ENCODE peak calls at places on chromosomes 7 and 10, in nine cellular contexts. F is GM13977; U is germinal center; J is activated naive CD4-positive, alpha-beta T cell treated with anti-CD3 and anti-CD28 coated beads, Interleukin-2, amount 10 ng/mL, durations not matched to agents 7 days and 5 days; S is type B pancreatic cell; B is stimulated activated CD4-positive, alpha-beta T cell treated with anti-CD3 and anti-CD28 coated beads, TNF-alpha, amount 100 ng/mL, for 24 hours; A is fibroblast of lung; Z is GM12865; G is endothelial cell. Y is an unnamed sample.

GRCh38 chr10:75396861-75397570 is 4.5 kb downstream of the ZNF503 start:
- DNase-seq in F (peak), U (no peak), J (no peak), S (no peak), B (no peak), A (peak), Z (no peak), G (peak), Y (no peak)

GRCh38 chr7:30896783-30897617 is 14.7 kb upstream of the AQP1 start:
- DNase-seq in F (no peak), U (no peak), J (no peak), S (no peak), B (no peak), A (no peak), Z (no peak), G (no peak), Y (no peak)

GRCh38 chr10:51244739-51245138 is 170.5 kb downstream of the PRKG1 start:
- DNase-seq in F (no peak), U (no peak), J (no peak), S (no peak), B (no peak), A (peak), Z (no peak), G (no peak), Y (no peak)

GRCh38 chr7:40641717-40642116 is 506.9 kb downstream of the SUGCT start:
- DNase-seq in F (no peak), U (no peak), J (no peak), S (no peak), B (no peak), A (no peak), Z (no peak), G (no peak), Y (no peak)

GRCh38 chr7:38702002-38702535 is 70.9 kb upstream of the AMPH start:
- DNase-seq in F (no peak), U (no peak), J (no peak), S (no peak), B (no peak), A (no peak), Z (no peak), G (no peak), Y (no peak)

GRCh38 chr10:29957887-29958330 is 101.5 kb downstream of the JCAD start:
- DNase-seq in F (no peak), U (no peak), J (no peak), S (no peak), B (no peak), A (peak), Z (peak), G (no peak), Y (peak)

GRCh38 chr7:108503112-108504026 is 22.6 kb downstream of the PNPLA8 start:
- DNase-seq in F (peak), U (peak), J (no peak), S (no peak), B (no peak), A (no peak), Z (peak), G (no peak), Y (no peak)

GRCh38 chr7:22587322-22587721 is 87.3 kb upstream of the STEAP1B start:
- DNase-seq in F (no peak), U (peak), J (no peak), S (no peak), B (no peak), A (peak), Z (peak), G (no peak), Y (no peak)

GRCh38 chr7:30880090-30880704 is 31.5 kb upstream of the AQP1 start:
- DNase-seq in F (no peak), U (no peak), J (no peak), S (no peak), B (no peak), A (peak), Z (no peak), G (no peak), Y (no peak)

GRCh38 chr10:69668722-69669121 is 38.7 kb downstream of the FAM241B start:
- DNase-seq in F (no peak), U (no peak), J (no peak), S (no peak), B (no peak), A (no peak), Z (no peak), G (no peak), Y (no peak)

GRCh38 chr7:28296571-28297483 is 115.5 kb upstream of the CREB5 start:
- DNase-seq in F (no peak), U (peak), J (peak), S (no peak), B (peak), A (peak), Z (peak), G (peak), Y (peak)

GRCh38 chr10:79038841-79039201 is 29.9 kb upstream of the ZMIZ1 start:
- DNase-seq in F (no peak), U (no peak), J (no peak), S (no peak), B (no peak), A (peak), Z (no peak), G (no peak), Y (no peak)

GRCh38 chr10:127984944-127985343 is 78.0 kb downstream of the PTPRE start:
- DNase-seq in F (no peak), U (no peak), J (no peak), S (no peak), B (no peak), A (no peak), Z (no peak), G (no peak), Y (no peak)

GRCh38 chr7:116122972-116123595 is 87.3 kb upstream of the TES start:
- DNase-seq in F (peak), U (peak), J (no peak), S (no peak), B (no peak), A (peak), Z (peak), G (peak), Y (no peak)

GRCh38 chr7:140494877-140495276 is 15.6 kb upstream of the MKRN1 start:
- DNase-seq in F (no peak), U (no peak), J (no peak), S (no peak), B (no peak), A (no peak), Z (no peak), G (no peak), Y (no peak)

GRCh38 chr7:77794000-77794399 is 4.2 kb downstream of the TMEM60 start:
- DNase-seq in F (no peak), U (no peak), J (no peak), S (no peak), B (no peak), A (no peak), Z (no peak), G (no peak), Y (no peak)

GRCh38 chr10:34172936-34173533 is 642.1 kb downstream of the PARD3 start:
- DNase-seq in F (no peak), U (no peak), J (no peak), S (no peak), B (no peak), A (peak), Z (no peak), G (no peak), Y (no peak)

GRCh38 chr7:104124893-104125292 is 82.9 kb downstream of the ORC5 start:
- DNase-seq in F (no peak), U (no peak), J (no peak), S (no peak), B (no peak), A (no peak), Z (no peak), G (no peak), Y (peak)

GRCh38 chr10:103090911-103091310 is 102.2 kb downstream of the NT5C2 start:
- DNase-seq in F (no peak), U (no peak), J (no peak), S (no peak), B (no peak), A (no peak), Z (no peak), G (no peak), Y (no peak)

GRCh38 chr10:47240173-47240572 is 59.8 kb upstream of the GDF10 start:
- DNase-seq in F (no peak), U (no peak), J (no peak), S (peak), B (no peak), A (no peak), Z (no peak), G (no peak), Y (no peak)

GRCh38 chr7:12570148-12570528 is 382 bp upstream of the SCIN start:
- DNase-seq in F (no peak), U (no peak), J (no peak), S (no peak), B (no peak), A (no peak), Z (peak), G (no peak), Y (no peak)

GRCh38 chr10:34814228-34815173 is 595 bp downstream of the PARD3 start:
- DNase-seq in F (peak), U (no peak), J (peak), S (peak), B (no peak), A (peak), Z (no peak), G (peak), Y (peak)

GRCh38 chr10:19412531-19412930 is 363.9 kb downstream of the MALRD1 start:
- DNase-seq in F (no peak), U (no peak), J (no peak), S (no peak), B (no peak), A (peak), Z (peak), G (peak), Y (peak)

GRCh38 chr10:119364941-119365340 is 157.6 kb downstream of the GRK5 start:
- DNase-seq in F (no peak), U (no peak), J (no peak), S (no peak), B (no peak), A (peak), Z (no peak), G (no peak), Y (no peak)

GRCh38 chr10:69492746-69493462 is 41.6 kb downstream of the TSPAN15 start:
- DNase-seq in F (no peak), U (no peak), J (no peak), S (no peak), B (no peak), A (no peak), Z (no peak), G (no peak), Y (peak)

GRCh38 chr7:3495530-3495929 is 194.5 kb downstream of the SDK1 start:
- DNase-seq in F (no peak), U (no peak), J (no peak), S (no peak), B (no peak), A (no peak), Z (no peak), G (no peak), Y (no peak)

Y was measured in BE2C.